ENCODE peak calls at places on chromosome 13, in five cellular contexts. S, P, U, K and A are unnamed samples.

GRCh38 chr13:106588367-106588766 is 20.4 kb upstream of the ARGLU1 start:
- DNase-seq in S (no peak), K (no peak), U (no peak), P (no peak), A (no peak)

GRCh38 chr13:68066879-68067513 is 836.9 kb upstream of the PCDH9 start:
- DNase-seq in K (no peak), S (no peak), U (no peak), P (no peak), A (no peak)

GRCh38 chr13:37526710-37527446 is 71.7 kb downstream of the POSTN start:
- DNase-seq in P (no peak), U (no peak), K (no peak), S (no peak), A (no peak)

GRCh38 chr13:96650301-96650886 is 343.9 kb downstream of the OXGR1 start:
- DNase-seq in S (no peak), U (no peak), K (no peak), P (no peak), A (peak; percentile 4)

GRCh38 chr13:108020027-108020426 is 195.3 kb downstream of the LIG4 start:
- DNase-seq in S (no peak), P (no peak), U (no peak), K (no peak), A (no peak)

GRCh38 chr13:33994826-33995502 is 177.0 kb downstream of the RFC3 start:
- DNase-seq in P (no peak), S (no peak), U (no peak), K (no peak), A (no peak)

GRCh38 chr13:112210401-112210800 is 143.5 kb downstream of the SOX1 start:
- DNase-seq in U (no peak), S (no peak), K (no peak), P (no peak), A (peak; percentile 35)

GRCh38 chr13:46071590-46072249 is 19.2 kb upstream of the ZC3H13 start:
- DNase-seq in P (no peak), K (no peak), S (no peak), U (peak; percentile 4), A (no peak)

GRCh38 chr13:22090114-22090513 is 419.2 kb downstream of the FGF9 start:
- DNase-seq in S (no peak), K (no peak), P (no peak), U (no peak), A (no peak)

GRCh38 chr13:33352023-33352422 is 66.5 kb upstream of the STARD13 start:
- DNase-seq in U (no peak), S (no peak), K (no peak), P (no peak), A (no peak)

GRCh38 chr13:30830638-30830965 is 75.5 kb upstream of the MEDAG start:
- DNase-seq in P (no peak), K (no peak), S (no peak), U (no peak), A (no peak)

GRCh38 chr13:21164631-21165030 is 11.7 kb downstream of the SKA3 start:
- DNase-seq in P (no peak), U (no peak), S (no peak), K (no peak), A (no peak)

GRCh38 chr13:32731576-32731975 is 145.3 kb downstream of the PDS5B start:
- DNase-seq in S (no peak), P (no peak), K (peak; percentile 23), U (peak; percentile 44), A (no peak)

GRCh38 chr13:46542833-46543232 is 10.1 kb upstream of the LRCH1 start:
- DNase-seq in P (no peak), K (no peak), U (no peak), S (no peak), A (no peak)

GRCh38 chr13:94416454-94417080 is 62.9 kb downstream of the DCT start:
- DNase-seq in P (peak; percentile 60), U (peak; percentile 32), K (no peak), S (no peak), A (peak; percentile 9)

GRCh38 chr13:21638319-21639282 is 32.3 kb upstream of the FGF9 start:
- DNase-seq in U (peak; percentile 14), P (no peak), K (peak; percentile 26), S (no peak), A (no peak)

GRCh38 chr13:81051873-81052272 is 710.9 kb upstream of the SPRY2 start:
- DNase-seq in S (no peak), K (no peak), U (no peak), P (no peak), A (no peak)

GRCh38 chr13:50670847-50671542 is 172.5 kb downstream of the DLEU7 start:
- DNase-seq in P (no peak), U (no peak), K (no peak), S (no peak), A (no peak)

GRCh38 chr13:21674271-21675009 is 3.6 kb downstream of the FGF9 start:
- DNase-seq in U (no peak), P (no peak), S (peak; percentile 24), K (peak; percentile 45), A (no peak)

GRCh38 chr13:75635101-75635620 is 969 bp upstream of the LMO7 start:
- DNase-seq in P (no peak), U (no peak), K (peak; percentile 19), S (peak; percentile 51), A (no peak)

GRCh38 chr13:20667857-20668256 is 35.6 kb upstream of the IL17D start:
- DNase-seq in U (no peak), P (no peak), S (no peak), K (no peak), A (no peak)

GRCh38 chr13:81927347-81927746 is 1586.4 kb upstream of the SPRY2 start:
- DNase-seq in K (no peak), U (peak; percentile 4), P (no peak), S (no peak), A (no peak)

GRCh38 chr13:75550159-75550567 is 572 bp downstream of the UCHL3 start:
- DNase-seq in K (peak; percentile 57), P (no peak), S (no peak), U (peak; percentile 23), A (peak; percentile 44)

GRCh38 chr13:103386341-103386740 is 320.1 kb upstream of the SLC10A2 start:
- DNase-seq in K (peak; percentile 67), P (no peak), U (peak; percentile 2), S (no peak), A (peak; percentile 7)

GRCh38 chr13:97021241-97021640 is 27.0 kb upstream of the OXGR1 start:
- DNase-seq in U (no peak), K (no peak), P (no peak), S (no peak), A (no peak)

GRCh38 chr13:20351279-20352022 is 119.3 kb upstream of the GJB6 start:
- DNase-seq in S (no peak), P (no peak), U (no peak), K (no peak), A (no peak)

GRCh38 chr13:30752991-30753616 is 17.8 kb downstream of the ALOX5AP start:
- DNase-seq in S (no peak), U (no peak), P (no peak), K (no peak), A (no peak)

GRCh38 chr13:112837371-112838037 is 131.5 kb upstream of the MCF2L start:
- DNase-seq in U (no peak), K (no peak), P (no peak), S (no peak), A (no peak)

GRCh38 chr13:48600374-48601364 is 53.1 kb upstream of the CYSLTR2 start:
- DNase-seq in S (peak; percentile 24), K (peak; percentile 61), P (no peak), U (no peak), A (no peak)

GRCh38 chr13:50197705-50198104 is 182.5 kb downstream of the KCNRG start:
- DNase-seq in P (no peak), U (no peak), K (no peak), S (no peak), A (no peak)

GRCh38 chr13:80802946-80803345 is 462.0 kb upstream of the SPRY2 start:
- DNase-seq in S (no peak), P (no peak), U (no peak), K (no peak), A (no peak)

GRCh38 chr13:23959231-23959862 is 62.0 kb upstream of the C1QTNF9B start:
- DNase-seq in S (no peak), K (no peak), U (no peak), P (no peak), A (no peak)
- TF ChIP-seq POLR2A in S (no peak), K (no peak), U (no peak), P (no peak), A (no peak)

GRCh38 chr13:44917589-44918322 is 71.5 kb downstream of the NUFIP1 start:
- DNase-seq in K (peak; percentile 94), U (peak; percentile 95), P (peak; percentile 96), S (peak; percentile 99), A (peak; percentile 65)
- TF ChIP-seq POLR2A in K (peak; percentile 66), U (no peak), P (no peak), S (peak; percentile 67), A (no peak)

GRCh38 chr13:110345266-110345665 is 38.2 kb downstream of the COL4A2 start:
- DNase-seq in U (no peak), P (no peak), S (no peak), K (no peak), A (no peak)

GRCh38 chr13:110341445-110342247 is 34.6 kb downstream of the COL4A2 start:
- DNase-seq in P (no peak), S (no peak), K (peak; percentile 57), U (no peak), A (no peak)

GRCh38 chr13:110344320-110344719 is 37.2 kb downstream of the COL4A2 start:
- DNase-seq in U (no peak), S (no peak), P (no peak), K (no peak), A (no peak)

GRCh38 chr13:110342474-110342873 is 35.4 kb downstream of the COL4A2 start:
- DNase-seq in S (no peak), U (no peak), K (no peak), P (no peak), A (no peak)

GRCh38 chr13:110343241-110343865 is 36.3 kb downstream of the COL4A2 start:
- DNase-seq in K (no peak), U (peak; percentile 32), S (no peak), P (no peak), A (no peak)
- TF ChIP-seq POLR2A in K (no peak), U (no peak), S (no peak), P (no peak), A (no peak)

GRCh38 chr13:40053401-40053800 is 397.9 kb downstream of the COG6 start:
- DNase-seq in K (no peak), U (no peak), P (no peak), S (no peak), A (no peak)

GRCh38 chr13:40059540-40060232 is 404.2 kb downstream of the COG6 start:
- DNase-seq in K (no peak), P (no peak), U (no peak), S (no peak), A (no peak)

GRCh38 chr13:40060318-40061007 is 405.0 kb downstream of the COG6 start:
- DNase-seq in S (peak; percentile 83), U (no peak), P (no peak), K (no peak), A (no peak)

GRCh38 chr13:40058757-40059236 is 403.3 kb downstream of the COG6 start:
- DNase-seq in P (no peak), S (no peak), K (no peak), U (no peak), A (no peak)

DNA sequence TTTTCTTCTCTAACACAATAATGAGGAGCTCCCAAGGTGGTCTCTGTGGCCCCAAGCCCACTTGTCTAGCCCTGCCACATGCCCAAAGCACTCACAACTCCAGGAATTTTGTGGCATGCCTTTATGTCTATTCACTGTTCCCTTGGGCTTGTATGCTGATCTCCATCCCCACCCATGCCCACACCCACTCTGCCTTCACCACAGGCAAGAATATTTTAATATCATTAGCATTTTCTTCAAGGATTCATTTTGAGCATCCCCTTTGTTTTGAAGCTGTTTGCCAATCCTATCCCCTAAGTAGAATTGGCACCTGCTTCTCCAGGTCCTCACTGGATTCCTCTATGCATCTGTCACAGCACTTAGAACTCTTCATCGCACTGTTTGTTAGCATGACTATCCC is 401.8 kb downstream of the COG6 start:
- DNase-seq in P (no peak), K (no peak), U (no peak), S (no peak), A (no peak)
- TF ChIP-seq POLR2A in P (no peak), K (no peak), U (no peak), S (no peak), A (no peak)